ENCODE peak calls at places on chromosome 3, in six cellular contexts. O, G, M, W, X and B are unnamed samples.
A peak's percentile ranks its signal among the peaks of the same experiment; 100 is the strongest.

GRCh38 chr3:181629701-181630100 is 82.0 kb upstream of the SOX2 start:
- DNase-seq in O (no peak), G (no peak), M (no peak), W (no peak), X (no peak), B (no peak)

GRCh38 chr3:100954990-100955389 is 38.2 kb downstream of the ABI3BP start:
- DNase-seq in O (no peak), G (no peak), M (peak; percentile 28), W (peak; percentile 14), X (no peak), B (no peak)

GRCh38 chr3:148943531-148944200 is 47.7 kb upstream of the GYG1 start:
- DNase-seq in O (peak; percentile 55), G (no peak), M (no peak), W (peak; percentile 91), X (no peak), B (peak; percentile 66)

GRCh38 chr3:53198256-53198977 is 37.4 kb downstream of the PRKCD start:
- DNase-seq in O (no peak), G (no peak), M (no peak), W (no peak), X (peak; percentile 23), B (no peak)

GRCh38 chr3:184765047-184765729 is 46.8 kb upstream of the VPS8 start:
- DNase-seq in O (no peak), G (peak; percentile 35), M (no peak), W (peak; percentile 77), X (peak; percentile 26), B (no peak)

GRCh38 chr3:181326637-181327223 is 337.2 kb upstream of the DNAJC19 start:
- DNase-seq in O (peak; percentile 14), G (no peak), M (no peak), W (peak; percentile 52), X (no peak), B (peak; percentile 15)

GRCh38 chr3:190265795-190266194 is 56.5 kb downstream of the CLDN1 start:
- DNase-seq in O (no peak), G (no peak), M (no peak), W (peak; percentile 87), X (no peak), B (peak; percentile 34)

GRCh38 chr3:71022552-71023335 is 560.8 kb downstream of the FOXP1 start:
- DNase-seq in O (no peak), G (no peak), M (no peak), W (no peak), X (no peak), B (no peak)

GRCh38 chr3:13104511-13104910 is 31.3 kb upstream of the IQSEC1 start:
- DNase-seq in O (no peak), G (peak; percentile 61), M (no peak), W (no peak), X (peak; percentile 38), B (no peak)

GRCh38 chr3:162641869-162642350 is 1145.3 kb downstream of the OTOL1 start:
- DNase-seq in O (no peak), G (no peak), M (no peak), W (no peak), X (no peak), B (no peak)

GRCh38 chr3:186477876-186478275 is 66.3 kb downstream of the CRYGS start:
- DNase-seq in O (no peak), G (no peak), M (no peak), W (peak; percentile 30), X (no peak), B (no peak)

GRCh38 chr3:195001961-195002861 is 268.7 kb downstream of the XXYLT1 start:
- DNase-seq in O (peak; percentile 78), G (peak; percentile 90), M (peak; percentile 63), W (peak; percentile 77), X (peak; percentile 86), B (peak; percentile 37)

GRCh38 chr3:42710323-42711021 is 7.9 kb upstream of the HHATL start:
- DNase-seq in O (no peak), G (no peak), M (peak; percentile 2), W (no peak), X (peak; percentile 13), B (no peak)

GRCh38 chr3:69250014-69250413 is 127.6 kb upstream of the LMOD3 start:
- DNase-seq in O (no peak), G (no peak), M (no peak), W (no peak), X (no peak), B (no peak)

GRCh38 chr3:98584563-98584962 is 8.8 kb downstream of the CPOX start:
- DNase-seq in O (no peak), G (no peak), M (no peak), W (no peak), X (no peak), B (no peak)

GRCh38 chr3:15659254-15659975 is 57.9 kb downstream of the BTD start:
- DNase-seq in O (no peak), G (no peak), M (no peak), W (no peak), X (no peak), B (no peak)

GRCh38 chr3:43094851-43095250 is 11.0 kb downstream of the POMGNT2 start:
- DNase-seq in O (no peak), G (no peak), M (no peak), W (no peak), X (no peak), B (no peak)

GRCh38 chr3:87503901-87504498 is 227.6 kb upstream of the POU1F1 start:
- DNase-seq in O (peak; percentile 17), G (no peak), M (no peak), W (peak; percentile 65), X (no peak), B (peak; percentile 75)
- H3K27ac ChIP-seq in O (no peak overlapping the region), G (no peak overlapping the region), M (no peak overlapping the region), W (no peak overlapping the region), X (no peak overlapping the region), B (no peak overlapping the region)

DNA sequence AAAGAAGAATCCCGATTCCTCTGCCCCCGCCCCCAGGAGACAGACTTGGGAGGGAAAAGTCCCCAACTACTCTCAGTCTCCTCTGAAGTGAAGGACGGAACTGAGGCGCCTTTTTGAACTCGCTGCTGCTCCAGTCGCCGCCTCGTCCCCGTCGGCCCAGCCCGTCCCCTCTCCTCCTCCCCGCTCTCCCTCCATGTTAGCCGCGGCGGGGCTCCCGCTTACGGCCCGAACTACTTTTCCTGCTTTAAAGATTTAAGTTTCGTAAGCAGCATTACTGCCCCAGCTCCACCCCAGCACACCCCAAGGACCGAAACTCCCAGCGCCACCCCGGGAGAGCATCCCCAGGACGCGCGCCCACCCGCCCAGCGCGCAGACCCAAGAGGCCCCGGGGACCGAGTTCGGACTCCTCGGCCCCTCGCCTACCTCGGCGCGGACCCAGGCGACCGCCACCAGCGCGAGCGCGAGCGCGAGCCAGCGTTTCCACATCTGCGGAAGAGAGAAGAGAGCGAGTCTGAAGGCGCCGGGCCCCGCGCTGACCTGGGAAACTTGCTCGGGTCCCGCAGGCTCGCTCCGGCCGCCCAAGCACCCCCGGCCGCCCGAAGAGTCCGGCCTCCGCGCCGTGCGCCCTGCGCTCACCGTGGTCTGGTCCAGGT is 405 bp downstream of the FSTL1 start:
- DNase-seq in O (peak; percentile 21), G (peak; percentile 81), M (peak; percentile 41), W (peak; percentile 44), X (peak; percentile 74), B (no peak)
- H3K27ac ChIP-seq in O (no peak overlapping the region), G (peak overlapping the region; percentile 87), M (peak overlapping the region; percentile 98), W (peak overlapping the region; percentile 38), X (peak overlapping the region; percentile 64), B (peak overlapping the region; percentile 56)

DNA sequence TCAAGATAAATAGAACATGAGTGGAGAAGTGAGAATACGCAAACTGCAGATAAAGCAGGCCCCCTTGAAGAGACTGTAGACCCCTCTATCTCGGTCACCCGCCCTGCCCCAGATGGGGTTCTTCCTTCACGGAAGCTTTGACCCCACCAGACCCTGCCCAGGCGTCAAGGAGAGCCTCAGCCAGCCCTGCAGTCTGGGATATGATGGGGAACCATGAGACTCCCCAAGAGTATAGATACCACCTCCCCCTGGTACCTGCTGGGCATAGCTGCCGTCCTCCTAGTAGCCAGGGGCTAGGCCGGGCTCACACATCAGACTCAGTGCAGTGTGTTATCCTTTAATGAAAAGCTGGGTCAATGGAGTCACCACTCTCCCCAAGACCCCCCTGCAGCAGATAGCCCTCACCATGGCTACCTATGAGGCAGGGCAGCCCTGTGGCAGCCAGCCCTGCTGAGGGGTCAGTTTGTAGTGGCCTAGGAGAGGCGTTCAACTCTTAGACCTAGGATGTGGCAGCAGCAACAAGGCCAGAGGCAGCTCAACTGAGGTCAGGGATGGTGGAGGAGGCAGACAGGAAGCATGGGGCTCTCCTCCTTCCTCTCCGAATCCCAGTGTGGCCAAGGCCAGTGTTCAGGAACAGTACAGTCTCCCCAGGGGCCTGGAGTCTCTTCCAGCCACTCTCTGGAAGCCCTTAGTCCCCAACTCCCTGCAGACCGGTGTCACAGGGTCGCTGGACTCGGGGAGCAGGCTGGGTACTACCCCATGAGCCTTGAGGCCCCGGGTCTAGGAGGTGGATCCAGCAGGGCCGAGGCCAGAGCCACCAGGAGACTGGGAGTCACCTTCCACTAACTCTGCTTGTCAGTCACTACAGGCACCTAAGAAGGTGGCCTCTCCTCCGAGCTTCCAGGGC is 26.1 kb downstream of the PLXNB1 start:
- DNase-seq in O (no peak), G (peak; percentile 56), M (no peak), W (no peak), X (no peak), B (no peak)
- H3K27ac ChIP-seq in O (no peak overlapping the region), G (no peak overlapping the region), M (no peak overlapping the region), W (peak overlapping the region; percentile 99), X (no peak overlapping the region), B (no peak overlapping the region)

GRCh38 chr3:111438283-111438682 is 103.7 kb upstream of the CD96 start:
- DNase-seq in O (no peak), G (no peak), M (no peak), W (no peak), X (no peak), B (no peak)

GRCh38 chr3:111434941-111435622 is 106.9 kb upstream of the CD96 start:
- DNase-seq in O (no peak), G (no peak), M (no peak), W (no peak), X (no peak), B (no peak)
- H3K27ac ChIP-seq in O (no peak overlapping the region), G (no peak overlapping the region), M (no peak overlapping the region), W (no peak overlapping the region), X (no peak overlapping the region), B (no peak overlapping the region)

GRCh38 chr3:122025296-122025695 is 3.2 kb upstream of the ILDR1 start:
- DNase-seq in O (no peak), G (no peak), M (no peak), W (no peak), X (no peak), B (no peak)
- H3K27ac ChIP-seq in O (no peak overlapping the region), G (no peak overlapping the region), M (no peak overlapping the region), W (no peak overlapping the region), X (no peak overlapping the region), B (no peak overlapping the region)